ENCODE peak calls at places on chromosome 6, in nine cellular contexts. A is HL-60; H is mesothelial cell of epicardium; R is breast epithelium; N is right atrium auricular region; E is CD4-positive, alpha-beta T cell; Q is kidney; Z is hepatocyte; C is natural killer cell. D is an unnamed sample.

GRCh38 chr6:168525926-168526630 is 85.1 kb downstream of the SMOC2 start:
- DNase-seq in A (no peak), H (no peak), R (no peak), N (no peak), E (no peak), Q (no peak), Z (no peak), C (no peak), D (no peak)

GRCh38 chr6:154341326-154341725 is 15.3 kb downstream of the IPCEF1 start:
- DNase-seq in A (no peak), H (no peak), R (no peak), N (no peak), E (no peak), Q (no peak), Z (no peak), C (no peak), D (no peak)

GRCh38 chr6:22570185-22570551 is 802 bp downstream of the HDGFL1 start:
- DNase-seq in A (no peak), H (no peak), R (no peak), N (no peak), E (no peak), Q (peak), Z (no peak), C (no peak), D (no peak)

GRCh38 chr6:84762941-84763396 is 1.4 kb downstream of the TBX18 start:
- DNase-seq in A (no peak), H (peak), R (no peak), N (no peak), E (no peak), Q (peak), Z (peak), C (no peak), D (no peak)

GRCh38 chr6:11198663-11199603 is 33.5 kb downstream of the NEDD9 start:
- DNase-seq in A (no peak), H (no peak), R (no peak), N (no peak), E (no peak), Q (no peak), Z (no peak), C (no peak), D (no peak)

GRCh38 chr6:2492686-2493523 is 247.5 kb upstream of the GMDS start:
- DNase-seq in A (no peak), H (no peak), R (no peak), N (no peak), E (no peak), Q (no peak), Z (no peak), C (no peak), D (no peak)

GRCh38 chr6:169959129-169960002 is 207.9 kb downstream of the ERMARD start:
- DNase-seq in A (no peak), H (peak), R (peak), N (peak), E (peak), Q (peak), Z (no peak), C (peak), D (peak)

GRCh38 chr6:157946865-157947532 is 34.7 kb upstream of the SYNJ2 start:
- DNase-seq in A (no peak), H (no peak), R (no peak), N (no peak), E (no peak), Q (no peak), Z (no peak), C (no peak), D (no peak)

GRCh38 chr6:15089569-15090144 is 156.2 kb upstream of the JARID2 start:
- DNase-seq in A (peak), H (peak), R (peak), N (no peak), E (no peak), Q (no peak), Z (no peak), C (no peak), D (no peak)

GRCh38 chr6:31068738-31069340 is 43.5 kb downstream of the C6orf15 start:
- DNase-seq in A (peak), H (peak), R (peak), N (peak), E (peak), Q (peak), Z (peak), C (peak), D (peak)

GRCh38 chr6:151445482-151445881 is 6.4 kb downstream of the RMND1 start:
- DNase-seq in A (no peak), H (no peak), R (no peak), N (no peak), E (no peak), Q (no peak), Z (no peak), C (no peak), D (no peak)

GRCh38 chr6:89818977-89819335 is 638 bp downstream of the MDN1 start:
- DNase-seq in A (peak), H (no peak), R (no peak), N (no peak), E (no peak), Q (no peak), Z (peak), C (no peak), D (no peak)

GRCh38 chr6:163641706-163642105 is 227.2 kb downstream of the QKI start:
- DNase-seq in A (no peak), H (no peak), R (no peak), N (no peak), E (no peak), Q (no peak), Z (no peak), C (no peak), D (no peak)

GRCh38 chr6:3744211-3744900 is 7.2 kb downstream of the PXDC1 start:
- DNase-seq in A (no peak), H (no peak), R (peak), N (no peak), E (no peak), Q (peak), Z (no peak), C (no peak), D (no peak)

GRCh38 chr6:155872961-155873360 is 417.3 kb upstream of the NOX3 start:
- DNase-seq in A (no peak), H (no peak), R (no peak), N (no peak), E (no peak), Q (no peak), Z (no peak), C (no peak), D (no peak)

GRCh38 chr6:15952231-15953151 is 176.4 kb upstream of the MYLIP start:
- DNase-seq in A (no peak), H (no peak), R (no peak), N (no peak), E (no peak), Q (no peak), Z (no peak), C (no peak), D (no peak)

GRCh38 chr6:42383421-42384208 is 68.1 kb downstream of the TRERF1 start:
- DNase-seq in A (no peak), H (no peak), R (no peak), N (no peak), E (no peak), Q (no peak), Z (no peak), C (no peak), D (no peak)

GRCh38 chr6:162538643-162539064 is 188.9 kb downstream of the PRKN start:
- DNase-seq in A (no peak), H (no peak), R (no peak), N (peak), E (no peak), Q (no peak), Z (no peak), C (no peak), D (no peak)

GRCh38 chr6:163728442-163729126 is 314.1 kb downstream of the QKI start:
- DNase-seq in A (no peak), H (no peak), R (peak), N (no peak), E (no peak), Q (no peak), Z (no peak), C (no peak), D (no peak)

GRCh38 chr6:166143011-166143410 is 24.6 kb downstream of the TBXT start:
- DNase-seq in A (no peak), H (no peak), R (no peak), N (no peak), E (no peak), Q (no peak), Z (no peak), C (no peak), D (no peak)

GRCh38 chr6:108846628-108847027 is 1.6 kb upstream of the ARMC2 start:
- DNase-seq in A (no peak), H (no peak), R (no peak), N (no peak), E (no peak), Q (no peak), Z (no peak), C (no peak), D (no peak)

DNA sequence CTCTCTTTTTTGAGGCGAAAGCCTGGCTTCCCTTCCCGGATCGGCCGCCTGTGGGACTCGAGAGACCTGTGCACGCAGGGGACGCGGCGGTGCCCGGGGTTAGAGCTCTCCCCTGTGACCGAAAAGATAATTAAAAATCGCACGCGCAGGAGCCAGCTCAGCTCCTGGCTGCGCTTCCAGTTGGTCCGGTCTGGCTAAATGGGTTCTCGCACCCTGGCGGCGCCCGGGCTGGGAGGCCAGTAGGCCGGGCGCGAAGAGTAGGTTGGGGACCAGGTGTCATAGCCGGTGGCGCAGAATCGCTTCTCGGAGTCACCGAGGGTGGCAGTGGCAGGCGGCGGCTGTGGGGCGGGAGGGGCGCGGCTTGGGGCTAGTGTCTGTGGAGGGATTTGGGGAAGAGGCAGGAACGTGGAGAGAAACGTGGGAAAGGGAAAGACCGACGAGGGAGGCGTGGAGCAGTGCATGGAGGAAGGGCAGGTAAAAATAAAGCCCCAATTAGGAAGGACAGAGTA is 41.9 kb upstream of the SUPT3H start:
- DNase-seq in A (no peak), H (peak), R (peak), N (no peak), E (peak), Q (peak), Z (peak), C (peak), D (peak)
- TF ChIP-seq CTCF in A (peak), H (no peak), R (no peak), N (peak), E (peak), Q (peak), Z (peak), C (no peak), D (peak)

DNA sequence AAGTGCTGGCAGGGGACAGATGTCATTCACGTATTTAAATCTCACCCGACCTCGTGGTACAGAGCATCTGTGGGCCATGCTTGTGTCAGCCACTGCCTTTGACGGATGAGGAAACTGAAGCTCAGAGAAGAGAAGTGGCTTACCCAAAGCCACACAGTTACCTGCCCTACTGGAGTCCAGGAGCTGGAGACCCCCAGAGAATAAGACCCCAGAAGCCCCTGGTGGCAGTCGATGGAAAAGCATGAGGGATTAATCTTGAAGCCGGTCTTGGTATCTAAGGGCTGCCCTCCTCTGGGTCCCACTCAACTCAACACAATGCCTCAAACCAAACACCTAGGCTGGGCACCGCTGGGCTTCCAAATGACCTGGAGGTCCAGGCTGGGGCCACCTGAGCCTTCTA is 83.1 kb downstream of the GRM4 start:
- DNase-seq in A (no peak), H (no peak), R (no peak), N (no peak), E (no peak), Q (no peak), Z (no peak), C (no peak), D (no peak)
- TF ChIP-seq CTCF in A (no peak), H (peak), R (no peak), N (no peak), E (no peak), Q (no peak), Z (no peak), C (no peak), D (peak)

GRCh38 chr6:134178230-134179044 is 126.0 kb upstream of the SLC2A12 start:
- DNase-seq in A (peak), H (peak), R (no peak), N (peak), E (peak), Q (peak), Z (peak), C (peak), D (no peak)
- TF ChIP-seq CTCF in A (peak), H (peak), R (peak), N (peak), E (peak), Q (peak), Z (peak), C (no peak), D (peak)

DNA sequence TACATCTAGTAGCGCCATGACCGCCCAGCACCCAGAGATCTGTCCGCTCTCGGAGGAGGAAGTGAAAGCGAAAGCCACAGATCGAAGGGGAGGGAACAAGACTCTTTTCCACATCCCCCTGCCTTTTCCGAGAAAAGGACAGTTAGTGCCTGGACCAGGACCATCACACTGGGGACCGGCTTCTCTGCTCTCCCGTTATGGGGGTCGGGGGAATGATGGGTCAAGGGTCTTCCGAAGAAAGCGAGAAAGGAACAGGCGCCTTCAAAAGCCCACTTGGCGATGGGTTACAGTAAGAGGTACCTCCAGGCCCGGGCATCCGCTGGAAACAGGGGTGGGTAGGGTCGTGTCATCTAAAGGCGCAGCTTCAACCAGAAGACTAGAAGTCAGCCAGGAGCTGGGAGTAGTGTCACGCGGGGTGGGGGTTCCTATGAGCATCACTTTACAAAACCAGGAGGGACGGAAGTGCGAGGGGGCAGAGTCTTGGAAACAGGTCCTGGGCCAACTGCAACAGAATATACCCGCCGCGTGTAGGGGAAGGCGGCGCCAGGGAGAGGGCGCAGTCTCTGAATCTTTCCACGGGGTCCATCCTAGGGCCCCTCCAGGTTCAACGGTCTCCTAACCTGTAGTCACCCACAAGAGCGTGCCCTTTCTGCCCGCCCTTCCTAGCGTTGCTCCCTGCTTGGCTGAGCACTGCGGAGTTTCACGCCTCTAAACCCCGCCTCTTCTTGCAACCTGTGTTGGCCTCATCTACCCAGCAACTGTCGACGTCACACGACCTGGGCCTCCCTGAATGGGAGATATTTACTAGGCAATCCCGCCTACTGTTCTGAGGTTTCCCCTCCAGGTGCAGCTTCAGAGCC is at the start of gene PSMB8:
- DNase-seq in A (peak), H (peak), R (peak), N (peak), E (peak), Q (peak), Z (peak), C (peak), D (peak)
- TF ChIP-seq CTCF in A (no peak), H (no peak), R (peak), N (peak), E (no peak), Q (no peak), Z (peak), C (no peak), D (peak)

GRCh38 chr6:1063671-1064355 is 248.1 kb upstream of the FOXQ1 start:
- DNase-seq in A (no peak), H (no peak), R (no peak), N (no peak), E (no peak), Q (no peak), Z (no peak), C (no peak), D (no peak)

GRCh38 chr6:1059596-1059995 is 252.3 kb upstream of the FOXQ1 start:
- DNase-seq in A (no peak), H (no peak), R (no peak), N (no peak), E (no peak), Q (no peak), Z (no peak), C (no peak), D (no peak)

GRCh38 chr6:1066449-1066848 is 245.4 kb upstream of the FOXQ1 start:
- DNase-seq in A (no peak), H (no peak), R (no peak), N (no peak), E (no peak), Q (no peak), Z (no peak), C (no peak), D (no peak)

GRCh38 chr6:1065986-1066385 is 245.9 kb upstream of the FOXQ1 start:
- DNase-seq in A (no peak), H (no peak), R (no peak), N (no peak), E (no peak), Q (no peak), Z (no peak), C (no peak), D (no peak)

DNA sequence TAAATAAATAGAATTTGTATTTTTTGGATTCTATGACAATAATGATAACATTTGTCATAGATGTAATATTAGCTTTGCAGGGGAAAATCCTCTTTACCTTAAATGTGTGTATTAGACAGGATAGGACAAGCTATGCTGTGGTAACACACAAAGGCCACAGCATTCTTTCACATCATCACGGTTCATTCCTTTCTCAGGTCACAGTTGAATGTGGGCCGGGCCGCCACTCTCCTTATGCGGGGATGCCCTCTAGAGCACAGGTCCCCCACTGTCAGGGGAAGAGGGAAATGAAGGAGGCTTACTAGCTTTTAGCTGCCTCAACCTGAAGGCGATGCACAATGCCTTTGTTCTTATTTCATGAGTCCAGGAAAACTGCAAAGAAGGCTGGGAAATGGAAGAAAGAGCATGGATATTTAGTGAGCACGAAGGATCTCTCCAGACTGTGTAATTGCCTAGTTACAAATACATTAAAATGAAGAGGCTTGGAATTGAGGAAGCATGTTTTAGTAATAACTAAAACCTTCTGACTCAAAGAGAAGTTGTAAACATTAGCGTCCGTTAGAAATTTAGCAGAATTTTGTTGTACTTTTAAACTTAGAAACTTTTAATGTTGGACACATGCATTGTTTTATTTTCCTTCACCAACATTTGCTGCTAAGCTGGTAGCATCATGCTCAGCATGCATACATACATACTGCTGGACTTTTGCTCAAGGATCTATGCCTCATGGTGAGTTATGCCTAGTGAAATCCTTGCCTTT is 248.9 kb upstream of the FOXQ1 start:
- DNase-seq in A (no peak), H (no peak), R (no peak), N (no peak), E (no peak), Q (no peak), Z (no peak), C (no peak), D (no peak)
- TF ChIP-seq CTCF in A (no peak), H (no peak), R (no peak), N (no peak), E (no peak), Q (no peak), Z (no peak), C (no peak), D (no peak)

DNA sequence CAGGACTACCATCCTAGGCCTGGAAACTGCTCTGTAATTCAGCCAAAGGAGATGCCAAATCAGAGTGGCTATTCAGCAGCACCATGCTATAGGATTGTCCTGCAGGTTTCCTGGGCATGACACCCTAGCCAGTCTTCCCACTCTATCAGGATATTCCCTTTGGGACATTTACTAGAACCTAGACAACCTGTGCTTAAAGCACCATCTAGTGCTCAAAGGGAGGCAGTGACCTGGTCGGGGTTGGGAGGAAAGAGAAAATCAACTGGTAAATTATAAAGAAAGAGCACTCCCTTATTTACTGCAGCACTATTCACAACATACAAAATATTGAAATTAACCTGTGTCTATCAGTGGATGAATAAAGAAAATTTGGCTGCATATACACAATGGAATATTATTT is 67.2 kb upstream of the SMLR1 start:
- DNase-seq in A (no peak), H (no peak), R (no peak), N (no peak), E (no peak), Q (no peak), Z (peak), C (no peak), D (no peak)
- TF ChIP-seq CTCF in A (no peak), H (no peak), R (peak), N (no peak), E (no peak), Q (peak), Z (peak), C (no peak), D (peak)

GRCh38 chr6:75855047-75855446 is 106.0 kb downstream of the MYO6 start:
- DNase-seq in A (no peak), H (no peak), R (no peak), N (no peak), E (no peak), Q (no peak), Z (peak), C (no peak), D (no peak)
- TF ChIP-seq CTCF in A (peak), H (no peak), R (no peak), N (peak), E (peak), Q (peak), Z (peak), C (no peak), D (peak)

GRCh38 chr6:80528115-80528514 is 421.6 kb downstream of the BCKDHB start:
- DNase-seq in A (no peak), H (no peak), R (no peak), N (no peak), E (no peak), Q (no peak), Z (peak), C (no peak), D (no peak)
- TF ChIP-seq CTCF in A (no peak), H (no peak), R (no peak), N (no peak), E (no peak), Q (no peak), Z (no peak), C (no peak), D (no peak)